ENCODE peak calls at places on chromosomes 4 and X, in nine cellular contexts. S is mucosa of gallbladder; N is posterior cingulate gyrus; R is D341Med; L is T-cell; J is naive thymus-derived CD8-positive, alpha-beta T cell; C is HFF-Myc; U is caudate nucleus; I is midbrain. H is an unnamed sample.
A peak's percentile ranks its signal among the peaks of the same experiment; 100 is the strongest.

GRCh38 chr4:59818656-59819055 is 1381.5 kb upstream of the ADGRL3 start:
- DNase-seq in J (peak; percentile 2), L (no peak), R (no peak), I (peak; percentile 51), S (no peak), U (no peak), C (no peak), N (no peak), H (no peak)

GRCh38 chrX:40143001-40143400 is 45.2 kb upstream of the BCOR start:
- DNase-seq in J (no peak), R (no peak), L (no peak), S (no peak), N (no peak), I (no peak), C (no peak), U (no peak), H (no peak)

GRCh38 chr4:53716011-53716410 is 124.7 kb upstream of the LNX1 start:
- DNase-seq in I (no peak), R (no peak), N (no peak), J (no peak), L (no peak), S (no peak), U (no peak), C (no peak), H (no peak)

GRCh38 chr4:107034091-107034698 is 1.9 kb downstream of the DKK2 start:
- DNase-seq in S (peak; percentile 10), N (peak; percentile 65), R (peak; percentile 78), I (peak; percentile 64), C (no peak), U (peak; percentile 44), J (no peak), L (no peak), H (peak; percentile 11)

GRCh38 chr4:165325732-165326512 is 1.5 kb upstream of the MSMO1 start:
- DNase-seq in I (no peak), C (peak; percentile 59), R (no peak), J (no peak), L (no peak), S (no peak), U (no peak), N (no peak), H (no peak)

GRCh38 chrX:54921427-54922021 is 900 bp downstream of the TRO start:
- DNase-seq in S (peak; percentile 43), N (peak; percentile 71), L (no peak), R (peak; percentile 82), C (peak; percentile 10), U (peak; percentile 28), J (peak; percentile 48), I (peak; percentile 67), H (peak; percentile 86)

GRCh38 chrX:3697701-3698279 is 15.7 kb downstream of the PRKX start:
- DNase-seq in U (peak; percentile 2), C (no peak), J (no peak), L (no peak), N (peak; percentile 22), S (no peak), I (peak; percentile 67), R (peak; percentile 40), H (no peak)

GRCh38 chr4:109119852-109120251 is 182.6 kb downstream of the COL25A1 start:
- DNase-seq in I (no peak), J (no peak), U (no peak), N (no peak), S (no peak), R (no peak), L (no peak), C (no peak), H (no peak)

GRCh38 chr4:134018845-134019244 is 182.7 kb downstream of the PABPC4L start:
- DNase-seq in C (no peak), N (no peak), R (no peak), I (no peak), U (no peak), J (no peak), S (no peak), L (no peak), H (no peak)

GRCh38 chr4:96228463-96228862 is 388.6 kb downstream of the PDHA2 start:
- DNase-seq in L (no peak), S (no peak), J (no peak), C (no peak), N (no peak), I (no peak), R (no peak), U (no peak), H (no peak)

GRCh38 chrX:49862093-49862492 is 17.2 kb upstream of the USP27X start:
- DNase-seq in R (no peak), U (no peak), J (no peak), C (no peak), L (no peak), S (no peak), N (no peak), I (no peak), H (no peak)

GRCh38 chr4:6680372-6681034 is 13.2 kb upstream of the S100P start:
- DNase-seq in N (no peak), C (no peak), I (no peak), R (no peak), L (no peak), J (no peak), S (no peak), U (no peak), H (no peak)

GRCh38 chrX:1292581-1293310 is 24.1 kb downstream of the CSF2RA start:
- DNase-seq in R (no peak), I (no peak), U (no peak), J (no peak), S (no peak), N (no peak), C (no peak), L (no peak), H (no peak)

GRCh38 chrX:118727686-118728339 is 407 bp downstream of the IL13RA1 start:
- DNase-seq in C (no peak), U (no peak), N (no peak), L (no peak), J (no peak), S (peak; percentile 14), R (no peak), I (no peak), H (no peak)

GRCh38 chr4:109155682-109156243 is 146.7 kb downstream of the COL25A1 start:
- DNase-seq in I (no peak), N (no peak), U (no peak), L (no peak), C (no peak), S (no peak), J (no peak), R (no peak), H (no peak)

GRCh38 chr4:54318904-54319303 is 89.8 kb downstream of the PDGFRA start:
- DNase-seq in L (no peak), C (peak; percentile 4), N (no peak), R (peak; percentile 52), U (no peak), S (no peak), J (no peak), I (peak; percentile 3), H (peak; percentile 40)

GRCh38 chrX:16526003-16526402 is 124.0 kb upstream of the S100G start:
- DNase-seq in C (no peak), N (no peak), U (no peak), J (no peak), R (no peak), L (no peak), I (no peak), S (no peak), H (no peak)

GRCh38 chr4:55498051-55498450 is 48.7 kb downstream of the CLOCK start:
- DNase-seq in R (no peak), S (no peak), J (no peak), U (no peak), N (no peak), C (no peak), I (no peak), L (no peak), H (no peak)

GRCh38 chr4:126306152-126306869 is 991.6 kb downstream of the FAT4 start:
- DNase-seq in U (no peak), J (no peak), S (no peak), C (no peak), L (no peak), I (no peak), R (no peak), N (no peak), H (no peak)

GRCh38 chr4:151389316-151389715 is 19.7 kb upstream of the FHIP1A start:
- DNase-seq in S (no peak), L (no peak), C (no peak), U (no peak), R (no peak), I (no peak), N (no peak), J (no peak), H (no peak)

GRCh38 chr4:2867758-2868491 is 24.3 kb downstream of the ADD1 start:
- DNase-seq in J (no peak), C (no peak), L (no peak), S (peak; percentile 47), U (no peak), I (peak; percentile 47), N (no peak), R (peak; percentile 83), H (peak; percentile 18)

GRCh38 chrX:48800574-48801280 is 1.1 kb upstream of the HDAC6 start:
- DNase-seq in J (peak; percentile 2), L (no peak), S (no peak), I (no peak), U (no peak), R (no peak), C (no peak), N (no peak), H (no peak)

GRCh38 chr4:78774395-78774794 is 1.8 kb upstream of the BMP2K start:
- DNase-seq in S (no peak), N (no peak), R (no peak), C (no peak), I (peak; percentile 23), U (no peak), L (no peak), J (no peak), H (no peak)

GRCh38 chr4:13653356-13653755 is 25.8 kb upstream of the BOD1L1 start:
- DNase-seq in S (no peak), I (no peak), C (no peak), U (no peak), L (no peak), J (no peak), R (no peak), N (no peak), H (no peak)

GRCh38 chrX:154505726-154506125 is 10.3 kb downstream of the FAM3A start:
- DNase-seq in R (no peak), S (no peak), L (no peak), J (no peak), I (no peak), C (no peak), N (no peak), U (no peak), H (no peak)

GRCh38 chr4:117429061-117429460 is 343.7 kb upstream of the TRAM1L1 start:
- DNase-seq in R (no peak), I (no peak), L (no peak), N (no peak), U (no peak), S (no peak), J (no peak), C (no peak), H (no peak)

GRCh38 chr4:56909083-56909981 is 1.6 kb downstream of the REST start:
- DNase-seq in U (peak; percentile 20), N (peak; percentile 9), C (no peak), J (peak; percentile 66), R (peak; percentile 64), L (peak; percentile 28), S (peak; percentile 32), I (peak; percentile 73), H (peak; percentile 16)

GRCh38 chr4:90616711-90617110 is 489.5 kb downstream of the CCSER1 start:
- DNase-seq in R (peak; percentile 56), N (no peak), C (no peak), L (no peak), I (no peak), S (no peak), J (no peak), U (no peak), H (no peak)

GRCh38 chr4:36385951-36386561 is 104.6 kb downstream of the DTHD1 start:
- DNase-seq in I (no peak), C (no peak), L (peak; percentile 31), N (no peak), R (no peak), U (no peak), J (peak; percentile 85), S (no peak), H (no peak)

GRCh38 chr4:14445882-14446281 is 556.4 kb upstream of the CPEB2 start:
- DNase-seq in L (no peak), U (no peak), C (no peak), N (no peak), S (no peak), J (no peak), R (no peak), I (no peak), H (no peak)

GRCh38 chr4:143389543-143390195 is 53.0 kb downstream of the GAB1 start:
- DNase-seq in I (no peak), S (no peak), N (no peak), R (no peak), L (no peak), C (no peak), J (no peak), U (no peak), H (no peak)